ENCODE peak calls at places on chromosomes 6 and 20, in seven cellular contexts. L is amygdala; T is HEK293T; I is nephron progenitor cell; H is nucleus accumbens; K is activated CD4-positive, alpha-beta T cell treated with anti-CD3 and anti-CD28 coated beads for 4 hours; B is T-helper 1 cell. G is an unnamed sample.

GRCh38 chr20:2942439-2942838 is 69.2 kb downstream of the PTPRA start:
- DNase-seq in H (no peak), K (no peak), L (peak), B (no peak), I (no peak), T (no peak), G (no peak)

GRCh38 chr6:139017227-139017626 is 11.3 kb upstream of the ABRACL start:
- DNase-seq in H (no peak), L (no peak), T (no peak), I (peak), K (no peak), B (no peak), G (no peak)

GRCh38 chr6:11411592-11411991 is 126.0 kb upstream of the TMEM170B start:
- DNase-seq in H (no peak), I (no peak), K (no peak), T (no peak), B (no peak), L (no peak), G (no peak)

GRCh38 chr6:30743099-30744053 is 889 bp upstream of the FLOT1 start:
- DNase-seq in B (peak), K (peak), L (no peak), I (no peak), H (no peak), T (peak), G (peak)

GRCh38 chr6:46990031-46990644 is 52.0 kb downstream of the ADGRF1 start:
- DNase-seq in K (no peak), T (peak), B (no peak), H (no peak), L (no peak), I (peak), G (no peak)

GRCh38 chr6:6661684-6662083 is 73.2 kb downstream of the LY86 start:
- DNase-seq in I (no peak), T (no peak), K (no peak), L (peak), H (no peak), B (no peak), G (no peak)

GRCh38 chr20:59994697-59995122 is 36.5 kb downstream of the CDH26 start:
- DNase-seq in H (no peak), I (peak), L (no peak), T (no peak), B (no peak), K (no peak), G (no peak)

GRCh38 chr20:2585811-2586210 is 49.4 kb downstream of the TMC2 start:
- DNase-seq in I (no peak), H (no peak), B (no peak), K (no peak), T (no peak), L (no peak), G (no peak)